ENCODE peak calls at places on chromosomes 2 and 18, in six cellular contexts. I is heart left ventricle, Y is A549, C is IMR-90, X is HCT116, J is prostate gland. W is an unnamed sample.
A peak's percentile ranks its signal among the peaks of the same experiment; 100 is the strongest.

GRCh38 chr18:69330345-69330744 is 70.3 kb upstream of the DOK6 start:
- DNase-seq in I (no peak), Y (no peak), C (no peak), X (no peak), J (no peak), W (no peak)

GRCh38 chr2:181904022-181904632 is 12.6 kb downstream of the ITPRID2 start:
- DNase-seq in I (no peak), Y (peak; percentile 39), C (peak; percentile 50), X (no peak), J (no peak), W (no peak)

GRCh38 chr2:65142515-65142914 is 12.6 kb upstream of the RAB1A start:
- DNase-seq in I (no peak), Y (peak; percentile 51), C (no peak), X (no peak), J (no peak), W (no peak)

GRCh38 chr2:101558740-101559508 is 84.0 kb upstream of the RFX8 start:
- DNase-seq in I (no peak), Y (no peak), C (peak; percentile 91), X (no peak), J (no peak), W (no peak)

GRCh38 chr2:165203689-165204559 is at the start of gene SCN3A:
- DNase-seq in I (peak; percentile 23), Y (peak; percentile 51), C (peak; percentile 45), X (peak; percentile 24), J (no peak), W (peak; percentile 5)

GRCh38 chr2:105143467-105144127 is 97.9 kb upstream of the GPR45 start:
- DNase-seq in I (no peak), Y (no peak), C (no peak), X (no peak), J (peak; percentile 57), W (peak; percentile 50)

GRCh38 chr18:72828601-72829000 is 39.2 kb downstream of the NETO1 start:
- DNase-seq in I (no peak), Y (no peak), C (no peak), X (no peak), J (no peak), W (no peak)

GRCh38 chr2:149330127-149331022 is at the start of gene LYPD6:
- DNase-seq in I (peak; percentile 79), Y (peak; percentile 68), C (peak; percentile 52), X (peak; percentile 38), J (peak; percentile 74), W (peak; percentile 75)

GRCh38 chr18:44803019-44803650 is 122.4 kb downstream of the SETBP1 start:
- DNase-seq in I (peak; percentile 38), Y (no peak), C (peak; percentile 53), X (no peak), J (peak; percentile 69), W (no peak)

GRCh38 chr2:39487398-39488250 is 50.5 kb upstream of the MAP4K3 start:
- DNase-seq in I (no peak), Y (peak; percentile 52), C (peak; percentile 69), X (no peak), J (no peak), W (no peak)

GRCh38 chr2:42359894-42360483 is 1.0 kb downstream of the COX7A2L start:
- DNase-seq in I (no peak), Y (no peak), C (peak; percentile 58), X (no peak), J (no peak), W (no peak)

GRCh38 chr2:42360493-42360889 is 526 bp downstream of the COX7A2L start:
- DNase-seq in I (no peak), Y (no peak), C (no peak), X (no peak), J (no peak), W (no peak)

GRCh38 chr2:42359304-42359749 is 1.7 kb downstream of the COX7A2L start:
- DNase-seq in I (no peak), Y (no peak), C (peak; percentile 17), X (no peak), J (no peak), W (no peak)

GRCh38 chr2:42361728-42362298 is 796 bp upstream of the COX7A2L start:
- DNase-seq in I (no peak), Y (no peak), C (no peak), X (no peak), J (no peak), W (no peak)

GRCh38 chr2:42360890-42361727 is at the start of gene COX7A2L:
- DNase-seq in I (peak; percentile 98), Y (peak; percentile 98), C (peak; percentile 97), X (peak; percentile 92), J (peak; percentile 97), W (peak; percentile 95)
- TF ChIP-seq POLR2A in I (peak; percentile 47), Y (peak; percentile 70), C (peak; percentile 92), X (peak; percentile 36), J (peak; percentile 70), W (peak; percentile 28)

DNA sequence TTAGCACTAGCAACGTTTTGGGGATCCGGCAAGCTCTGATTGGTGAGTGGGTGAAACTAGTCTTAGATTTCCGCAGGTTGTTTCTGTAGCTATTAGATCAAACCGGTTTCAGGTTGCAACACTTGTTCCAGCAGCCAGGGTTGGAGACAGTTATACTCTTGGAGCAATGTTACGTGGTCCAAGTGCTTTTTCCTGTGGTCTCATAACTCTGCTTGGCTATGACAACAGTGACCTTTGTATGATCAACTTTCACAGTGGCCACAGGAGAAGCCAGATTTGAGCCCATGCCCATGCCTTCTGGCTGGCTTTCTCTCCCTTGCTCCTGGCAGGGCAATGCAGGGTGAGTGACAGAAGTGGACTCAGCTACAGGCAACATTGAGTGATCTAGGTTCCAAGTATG is 84.5 kb upstream of the TAF1B start:
- DNase-seq in I (peak; percentile 39), Y (no peak), C (no peak), X (no peak), J (no peak), W (peak; percentile 70)
- H3K4me1 ChIP-seq in I (peaks cover 45% of the 10 kb centered on the region), Y (peaks cover 21% of the 10 kb centered on the region), C (peaks cover 5% of the 10 kb centered on the region), X (peaks cover 9% of the 10 kb centered on the region), J (peaks cover 3% of the 10 kb centered on the region), W (peaks cover 28% of the 10 kb centered on the region)

DNA sequence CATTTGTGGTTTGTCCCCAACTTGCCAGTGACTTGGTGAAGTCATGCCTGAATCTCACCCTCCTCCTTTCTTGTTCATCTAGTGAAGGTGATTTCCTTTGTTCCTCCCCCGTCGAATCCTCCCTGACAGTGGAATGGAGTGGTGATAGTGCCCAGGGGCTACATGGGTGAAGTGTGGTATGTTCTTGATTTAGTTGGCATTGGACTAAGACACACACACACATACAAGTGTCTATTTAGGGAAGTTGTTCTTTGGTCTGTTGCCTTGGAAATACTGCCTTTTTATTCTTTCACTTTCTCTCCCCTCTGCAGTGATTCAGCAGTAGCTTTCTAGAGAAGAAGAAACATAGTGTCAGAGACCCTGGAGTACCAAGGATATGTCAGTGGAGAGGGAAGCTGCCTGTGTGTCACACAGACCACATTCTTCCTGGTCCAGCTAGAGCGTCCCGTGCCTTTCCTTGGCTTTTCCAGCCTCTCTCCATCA is 10.9 kb downstream of the INPP4A start:
- DNase-seq in I (no peak), Y (no peak), C (peak; percentile 64), X (no peak), J (no peak), W (no peak)
- TF ChIP-seq POLR2A in I (no peak), Y (no peak), C (peak; percentile 17), X (no peak), J (no peak), W (no peak)

GRCh38 chr2:167381349-167381748 is 493.1 kb downstream of the XIRP2 start:
- DNase-seq in I (no peak), Y (no peak), C (no peak), X (no peak), J (no peak), W (no peak)
- H3K4me1 ChIP-seq in I (no peaks in the 10 kb centered on the region), Y (no peaks in the 10 kb centered on the region), C (no peaks in the 10 kb centered on the region), X (no peaks in the 10 kb centered on the region), J (no peaks in the 10 kb centered on the region), W (no peaks in the 10 kb centered on the region)

GRCh38 chr2:11154460-11155325 is 574 bp upstream of the SLC66A3 start:
- DNase-seq in I (peak; percentile 98), Y (peak; percentile 97), C (peak; percentile 93), X (peak; percentile 89), J (peak; percentile 98), W (peak; percentile 99)
- TF ChIP-seq POLR2A in I (peak; percentile 45), Y (peak; percentile 78), C (peak; percentile 35), X (peak; percentile 59), J (no peak), W (peak; percentile 35)

DNA sequence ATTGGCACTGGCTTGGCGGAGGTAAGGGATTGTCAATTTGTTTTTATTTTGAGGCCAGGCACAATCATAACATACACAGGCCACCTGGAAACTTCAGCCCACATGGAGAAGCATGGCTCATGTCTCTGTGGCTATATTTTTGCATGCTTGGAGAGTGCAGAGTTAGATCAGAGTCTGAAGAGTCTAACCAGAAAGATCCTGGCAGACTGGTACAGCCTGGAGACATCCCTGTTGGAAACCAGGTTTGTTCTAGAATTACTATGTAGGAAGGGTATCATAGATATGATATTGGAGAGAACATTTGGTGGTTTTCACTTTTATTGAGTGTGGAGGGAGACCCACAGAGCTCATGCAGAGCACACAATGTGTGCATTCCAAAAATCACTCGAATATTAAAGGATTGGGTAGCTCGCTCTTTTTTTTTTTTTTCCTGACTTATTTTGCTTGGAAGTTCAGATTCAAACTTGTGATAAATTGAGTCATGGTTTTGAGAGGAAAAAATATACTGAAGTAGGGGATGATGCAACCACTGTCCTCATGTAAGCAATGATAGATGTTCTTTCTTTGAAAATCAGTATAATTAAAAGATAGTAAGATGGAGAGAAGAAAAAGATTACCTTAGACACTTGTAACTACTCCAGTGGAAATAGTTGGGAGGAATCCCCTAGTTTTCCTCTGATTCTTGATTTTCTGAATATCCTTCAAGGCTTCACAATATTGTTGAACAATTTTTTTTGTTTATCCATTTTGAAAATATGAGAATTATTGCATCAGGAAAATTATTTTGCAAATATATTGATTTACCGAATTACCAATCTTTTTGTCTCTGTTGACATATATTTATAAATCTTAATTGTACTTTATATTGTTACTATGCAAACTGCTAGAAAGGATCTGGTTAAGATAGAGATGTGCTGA is 185.7 kb upstream of the ZEB2 start:
- DNase-seq in I (no peak), Y (no peak), C (peak; percentile 13), X (no peak), J (no peak), W (no peak)
- H3K4me1 ChIP-seq in I (no peaks in the 10 kb centered on the region), Y (peaks cover 27% of the 10 kb centered on the region), C (no peaks in the 10 kb centered on the region), X (no peaks in the 10 kb centered on the region), J (no peaks in the 10 kb centered on the region), W (no peaks in the 10 kb centered on the region)

GRCh38 chr2:55232863-55233657 is 572 bp downstream of the RPS27A start:
- DNase-seq in I (peak; percentile 50), Y (peak; percentile 19), C (peak; percentile 21), X (no peak), J (no peak), W (peak; percentile 73)
- TF ChIP-seq POLR2A in I (no peak), Y (no peak), C (no peak), X (no peak), J (no peak), W (no peak)

DNA sequence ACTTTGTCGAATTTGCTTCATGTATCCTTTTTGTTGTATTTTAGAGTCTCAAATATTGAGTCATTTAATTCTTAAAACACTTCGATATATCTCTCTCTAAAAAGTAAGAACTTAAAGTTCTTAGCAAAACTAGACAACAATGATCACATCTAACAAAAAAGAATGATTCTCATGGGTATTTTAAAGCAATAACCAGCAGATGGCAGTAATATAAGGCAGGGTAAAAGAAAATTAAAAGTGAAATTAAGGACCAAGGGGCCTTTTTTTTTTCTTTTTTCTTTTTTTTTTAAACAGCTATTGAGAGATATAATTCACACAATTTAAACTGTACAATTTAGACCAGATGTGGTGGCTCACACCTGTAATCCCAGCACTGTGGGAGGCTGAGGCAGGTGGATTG is 9.9 kb upstream of the AOX1 start:
- DNase-seq in I (no peak), Y (no peak), C (peak; percentile 30), X (no peak), J (no peak), W (no peak)
- H3K4me1 ChIP-seq in I (no peaks in the 10 kb centered on the region), Y (no peaks in the 10 kb centered on the region), C (no peaks in the 10 kb centered on the region), X (no peaks in the 10 kb centered on the region), J (no peaks in the 10 kb centered on the region), W (no peaks in the 10 kb centered on the region)

GRCh38 chr18:58671122-58671940 is at the start of gene MALT1:
- DNase-seq in I (peak; percentile 94), Y (peak; percentile 88), C (peak; percentile 85), X (peak; percentile 68), J (peak; percentile 96), W (peak; percentile 92)
- TF ChIP-seq POLR2A in I (peak; percentile 96), Y (peak; percentile 56), C (peak; percentile 89), X (peak; percentile 30), J (peak; percentile 96), W (peak; percentile 94)

W was measured in thyroid gland.